ENCODE peak calls at places on chromosomes 5 and 9, in ten cellular contexts. One of them, this sample, is unnamed.

GRCh38 chr9:79104951-79105350 is 466.8 kb upstream of the TLE4 start:
- DNase-seq in colonic mucosa: no peak
- DNase-seq in SK-N-SH: no peak
- DNase-seq in cardiac muscle cell: no peak
- DNase-seq in aorta: no peak
- DNase-seq in SJCRH30: no peak
- DNase-seq in CD8-positive, alpha-beta memory T cell: no peak
- DNase-seq in tibial nerve: no peak
- DNase-seq in right lobe of liver: no peak
- DNase-seq in CD4-positive, alpha-beta T cell: no peak
- DNase-seq in this sample: no peak

GRCh38 chr5:31131381-31131811 is 62.1 kb upstream of the CDH6 start:
- DNase-seq in colonic mucosa: no peak
- DNase-seq in SK-N-SH: no peak
- DNase-seq in cardiac muscle cell: no peak
- DNase-seq in aorta: no peak
- DNase-seq in SJCRH30: no peak
- DNase-seq in CD8-positive, alpha-beta memory T cell: no peak
- DNase-seq in tibial nerve: no peak
- DNase-seq in right lobe of liver: no peak
- DNase-seq in CD4-positive, alpha-beta T cell: no peak
- DNase-seq in this sample: no peak

GRCh38 chr5:180120221-180121101 is 48.9 kb upstream of the RNF130 start:
- DNase-seq in colonic mucosa: no peak
- DNase-seq in SK-N-SH: no peak
- DNase-seq in cardiac muscle cell: no peak
- DNase-seq in aorta: peak; percentile 37
- DNase-seq in SJCRH30: no peak
- DNase-seq in CD8-positive, alpha-beta memory T cell: no peak
- DNase-seq in tibial nerve: no peak
- DNase-seq in right lobe of liver: no peak
- DNase-seq in CD4-positive, alpha-beta T cell: no peak
- DNase-seq in this sample: peak; percentile 35

GRCh38 chr5:3359642-3360041 is 236.0 kb upstream of the IRX1 start:
- DNase-seq in colonic mucosa: peak; percentile 8
- DNase-seq in SK-N-SH: no peak
- DNase-seq in cardiac muscle cell: peak; percentile 61
- DNase-seq in aorta: no peak
- DNase-seq in SJCRH30: no peak
- DNase-seq in CD8-positive, alpha-beta memory T cell: no peak
- DNase-seq in tibial nerve: no peak
- DNase-seq in right lobe of liver: no peak
- DNase-seq in CD4-positive, alpha-beta T cell: no peak
- DNase-seq in this sample: no peak

GRCh38 chr5:89117131-89117644 is 234.2 kb upstream of the MEF2C start:
- DNase-seq in colonic mucosa: peak; percentile 54
- DNase-seq in SK-N-SH: no peak
- DNase-seq in cardiac muscle cell: no peak
- DNase-seq in aorta: no peak
- DNase-seq in SJCRH30: peak; percentile 37
- DNase-seq in CD8-positive, alpha-beta memory T cell: no peak
- DNase-seq in tibial nerve: no peak
- DNase-seq in right lobe of liver: peak; percentile 14
- DNase-seq in CD4-positive, alpha-beta T cell: no peak
- DNase-seq in this sample: no peak

GRCh38 chr9:25709941-25710340 is 31.7 kb upstream of the TUSC1 start:
- DNase-seq in colonic mucosa: no peak
- DNase-seq in SK-N-SH: no peak
- DNase-seq in cardiac muscle cell: no peak
- DNase-seq in aorta: no peak
- DNase-seq in SJCRH30: no peak
- DNase-seq in CD8-positive, alpha-beta memory T cell: no peak
- DNase-seq in tibial nerve: no peak
- DNase-seq in right lobe of liver: no peak
- DNase-seq in CD4-positive, alpha-beta T cell: no peak
- DNase-seq in this sample: no peak

GRCh38 chr5:117463836-117464235 is 889.2 kb upstream of the SEMA6A start:
- DNase-seq in colonic mucosa: no peak
- DNase-seq in SK-N-SH: no peak
- DNase-seq in cardiac muscle cell: no peak
- DNase-seq in aorta: no peak
- DNase-seq in SJCRH30: peak; percentile 87
- DNase-seq in CD8-positive, alpha-beta memory T cell: no peak
- DNase-seq in tibial nerve: no peak
- DNase-seq in right lobe of liver: no peak
- DNase-seq in CD4-positive, alpha-beta T cell: no peak
- DNase-seq in this sample: no peak

GRCh38 chr5:58016329-58016728 is 443.6 kb downstream of the PLK2 start:
- DNase-seq in colonic mucosa: no peak
- DNase-seq in SK-N-SH: no peak
- DNase-seq in cardiac muscle cell: no peak
- DNase-seq in aorta: no peak
- DNase-seq in SJCRH30: peak; percentile 43
- DNase-seq in CD8-positive, alpha-beta memory T cell: no peak
- DNase-seq in tibial nerve: peak; percentile 46
- DNase-seq in right lobe of liver: no peak
- DNase-seq in CD4-positive, alpha-beta T cell: no peak
- DNase-seq in this sample: no peak

GRCh38 chr5:23820764-23821471 is 313.5 kb downstream of the PRDM9 start:
- DNase-seq in colonic mucosa: no peak
- DNase-seq in SK-N-SH: peak; percentile 1
- DNase-seq in cardiac muscle cell: peak; percentile 61
- DNase-seq in aorta: no peak
- DNase-seq in SJCRH30: peak; percentile 52
- DNase-seq in CD8-positive, alpha-beta memory T cell: no peak
- DNase-seq in tibial nerve: no peak
- DNase-seq in right lobe of liver: no peak
- DNase-seq in CD4-positive, alpha-beta T cell: no peak
- DNase-seq in this sample: no peak

GRCh38 chr9:32550046-32550608 is 2.0 kb upstream of the SMIM27 start:
- DNase-seq in colonic mucosa: no peak
- DNase-seq in SK-N-SH: peak; percentile 44
- DNase-seq in cardiac muscle cell: peak; percentile 18
- DNase-seq in aorta: no peak
- DNase-seq in SJCRH30: peak; percentile 27
- DNase-seq in CD8-positive, alpha-beta memory T cell: no peak
- DNase-seq in tibial nerve: no peak
- DNase-seq in right lobe of liver: no peak
- DNase-seq in CD4-positive, alpha-beta T cell: no peak
- DNase-seq in this sample: no peak

GRCh38 chr5:42908509-42909488 is 97.1 kb upstream of the SELENOP start:
- DNase-seq in colonic mucosa: peak; percentile 90
- DNase-seq in SK-N-SH: peak; percentile 76
- DNase-seq in cardiac muscle cell: peak; percentile 94
- DNase-seq in aorta: peak; percentile 95
- DNase-seq in SJCRH30: peak; percentile 97
- DNase-seq in CD8-positive, alpha-beta memory T cell: peak; percentile 91
- DNase-seq in tibial nerve: peak; percentile 84
- DNase-seq in right lobe of liver: peak; percentile 93
- DNase-seq in CD4-positive, alpha-beta T cell: peak; percentile 91
- DNase-seq in this sample: peak; percentile 92

GRCh38 chr9:126788631-126789349 is 16.1 kb upstream of the ZBTB43 start:
- DNase-seq in colonic mucosa: no peak
- DNase-seq in SK-N-SH: no peak
- DNase-seq in cardiac muscle cell: no peak
- DNase-seq in aorta: no peak
- DNase-seq in SJCRH30: no peak
- DNase-seq in CD8-positive, alpha-beta memory T cell: no peak
- DNase-seq in tibial nerve: no peak
- DNase-seq in right lobe of liver: no peak
- DNase-seq in CD4-positive, alpha-beta T cell: no peak
- DNase-seq in this sample: peak; percentile 14

GRCh38 chr9:127108182-127108876 is 14.1 kb downstream of the ANGPTL2 start:
- DNase-seq in colonic mucosa: no peak
- DNase-seq in SK-N-SH: no peak
- DNase-seq in cardiac muscle cell: no peak
- DNase-seq in aorta: no peak
- DNase-seq in SJCRH30: no peak
- DNase-seq in CD8-positive, alpha-beta memory T cell: no peak
- DNase-seq in tibial nerve: no peak
- DNase-seq in right lobe of liver: no peak
- DNase-seq in CD4-positive, alpha-beta T cell: no peak
- DNase-seq in this sample: no peak

GRCh38 chr9:106956971-106957370 is 94.0 kb downstream of the ZNF462 start:
- DNase-seq in colonic mucosa: no peak
- DNase-seq in SK-N-SH: no peak
- DNase-seq in cardiac muscle cell: peak; percentile 48
- DNase-seq in aorta: no peak
- DNase-seq in SJCRH30: no peak
- DNase-seq in CD8-positive, alpha-beta memory T cell: no peak
- DNase-seq in tibial nerve: no peak
- DNase-seq in right lobe of liver: no peak
- DNase-seq in CD4-positive, alpha-beta T cell: no peak
- DNase-seq in this sample: no peak

GRCh38 chr5:35919191-35919590 is 19.2 kb downstream of the CAPSL start:
- DNase-seq in colonic mucosa: no peak
- DNase-seq in SK-N-SH: no peak
- DNase-seq in cardiac muscle cell: no peak
- DNase-seq in aorta: no peak
- DNase-seq in SJCRH30: no peak
- DNase-seq in CD8-positive, alpha-beta memory T cell: no peak
- DNase-seq in tibial nerve: peak; percentile 15
- DNase-seq in right lobe of liver: no peak
- DNase-seq in CD4-positive, alpha-beta T cell: no peak
- DNase-seq in this sample: no peak

DNA sequence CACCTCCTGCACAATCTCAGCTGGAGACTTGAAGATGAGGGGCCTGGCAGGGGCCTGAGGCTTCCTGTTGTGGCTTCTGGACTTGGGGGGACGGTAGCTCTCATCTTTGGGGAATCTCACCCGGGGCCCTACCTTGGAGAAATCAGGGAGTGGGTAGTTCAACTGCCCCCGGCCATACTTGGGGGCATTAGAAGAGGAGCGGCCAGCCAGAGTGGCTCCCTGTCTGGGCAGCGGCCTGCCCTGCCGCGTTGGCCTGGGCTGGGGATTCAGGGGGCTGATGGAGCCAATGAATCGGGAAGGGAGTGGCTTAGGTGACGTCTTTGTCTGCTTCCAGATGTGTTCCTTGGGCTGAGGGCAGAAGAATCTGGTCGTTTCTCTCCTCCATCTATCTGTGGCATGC is 11.2 kb downstream of the AKNA start:
- DNase-seq in colonic mucosa: no peak
- DNase-seq in SK-N-SH: no peak
- DNase-seq in cardiac muscle cell: no peak
- DNase-seq in aorta: no peak
- DNase-seq in SJCRH30: no peak
- DNase-seq in CD8-positive, alpha-beta memory T cell: no peak
- DNase-seq in tibial nerve: no peak
- DNase-seq in right lobe of liver: no peak
- DNase-seq in CD4-positive, alpha-beta T cell: no peak
- DNase-seq in this sample: no peak
- H3K27ac ChIP-seq in colonic mucosa: no peak overlapping the region
- H3K27ac ChIP-seq in SK-N-SH: no peak overlapping the region
- H3K27ac ChIP-seq in cardiac muscle cell: no peak overlapping the region
- H3K27ac ChIP-seq in aorta: no peak overlapping the region
- H3K27ac ChIP-seq in SJCRH30: no peak overlapping the region
- H3K27ac ChIP-seq in CD8-positive, alpha-beta memory T cell: peak overlapping the region; percentile 21
- H3K27ac ChIP-seq in tibial nerve: no peak overlapping the region
- H3K27ac ChIP-seq in right lobe of liver: no peak overlapping the region
- H3K27ac ChIP-seq in CD4-positive, alpha-beta T cell: peak overlapping the region; percentile 64
- H3K27ac ChIP-seq in this sample: no peak overlapping the region

GRCh38 chr5:134432677-134433359 is 21.1 kb upstream of the CDKN2AIPNL start:
- DNase-seq in colonic mucosa: no peak
- DNase-seq in SK-N-SH: no peak
- DNase-seq in cardiac muscle cell: no peak
- DNase-seq in aorta: no peak
- DNase-seq in SJCRH30: no peak
- DNase-seq in CD8-positive, alpha-beta memory T cell: no peak
- DNase-seq in tibial nerve: no peak
- DNase-seq in right lobe of liver: no peak
- DNase-seq in CD4-positive, alpha-beta T cell: no peak
- DNase-seq in this sample: no peak
- H3K27ac ChIP-seq in colonic mucosa: no peak overlapping the region
- H3K27ac ChIP-seq in SK-N-SH: no peak overlapping the region
- H3K27ac ChIP-seq in cardiac muscle cell: no peak overlapping the region
- H3K27ac ChIP-seq in aorta: no peak overlapping the region
- H3K27ac ChIP-seq in SJCRH30: no peak overlapping the region
- H3K27ac ChIP-seq in CD8-positive, alpha-beta memory T cell: no peak overlapping the region
- H3K27ac ChIP-seq in tibial nerve: no peak overlapping the region
- H3K27ac ChIP-seq in right lobe of liver: no peak overlapping the region
- H3K27ac ChIP-seq in CD4-positive, alpha-beta T cell: no peak overlapping the region
- H3K27ac ChIP-seq in this sample: no peak overlapping the region

DNA sequence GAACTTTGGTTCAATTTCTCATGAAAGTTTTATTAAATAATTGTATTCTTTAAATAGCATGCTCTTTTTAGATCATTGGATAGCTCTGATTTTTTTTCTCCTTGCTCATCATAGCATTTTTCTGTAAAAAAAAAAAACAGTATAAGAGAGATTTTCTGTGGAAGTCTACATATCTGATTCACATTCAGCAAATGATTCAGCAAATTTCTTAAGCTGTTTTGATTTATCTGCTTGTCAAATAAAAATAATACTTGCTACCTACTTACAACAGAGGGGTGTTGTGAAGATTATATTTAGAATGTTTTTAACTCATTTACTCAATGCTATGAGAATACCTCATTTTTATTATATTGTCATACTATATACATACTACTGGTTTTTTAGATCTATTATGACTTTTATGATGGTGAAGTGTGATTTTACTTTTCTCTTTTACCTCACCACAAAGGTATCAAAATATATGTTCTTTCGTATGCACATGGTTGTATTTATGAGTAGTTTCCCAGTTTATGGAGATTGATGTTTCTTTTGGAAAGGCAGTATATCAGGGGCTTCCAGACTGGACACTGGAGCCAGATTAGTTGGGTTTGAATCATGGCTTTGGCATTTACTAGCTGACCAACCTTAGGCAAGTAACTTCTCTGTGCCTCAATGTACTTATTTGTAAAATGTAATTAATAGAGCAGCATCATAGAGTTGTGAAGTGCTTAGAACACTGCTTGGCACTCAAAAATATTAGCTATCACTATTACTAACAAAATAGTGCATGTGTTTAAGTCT is 25.5 kb downstream of the TNPO1 start:
- DNase-seq in colonic mucosa: no peak
- DNase-seq in SK-N-SH: no peak
- DNase-seq in cardiac muscle cell: no peak
- DNase-seq in aorta: no peak
- DNase-seq in SJCRH30: no peak
- DNase-seq in CD8-positive, alpha-beta memory T cell: no peak
- DNase-seq in tibial nerve: no peak
- DNase-seq in right lobe of liver: no peak
- DNase-seq in CD4-positive, alpha-beta T cell: no peak
- DNase-seq in this sample: no peak
- H3K27ac ChIP-seq in colonic mucosa: no peak overlapping the region
- H3K27ac ChIP-seq in SK-N-SH: peak overlapping the region; percentile 78
- H3K27ac ChIP-seq in cardiac muscle cell: no peak overlapping the region
- H3K27ac ChIP-seq in aorta: no peak overlapping the region
- H3K27ac ChIP-seq in SJCRH30: no peak overlapping the region
- H3K27ac ChIP-seq in CD8-positive, alpha-beta memory T cell: no peak overlapping the region
- H3K27ac ChIP-seq in tibial nerve: no peak overlapping the region
- H3K27ac ChIP-seq in right lobe of liver: no peak overlapping the region
- H3K27ac ChIP-seq in CD4-positive, alpha-beta T cell: no peak overlapping the region
- H3K27ac ChIP-seq in this sample: no peak overlapping the region

DNA sequence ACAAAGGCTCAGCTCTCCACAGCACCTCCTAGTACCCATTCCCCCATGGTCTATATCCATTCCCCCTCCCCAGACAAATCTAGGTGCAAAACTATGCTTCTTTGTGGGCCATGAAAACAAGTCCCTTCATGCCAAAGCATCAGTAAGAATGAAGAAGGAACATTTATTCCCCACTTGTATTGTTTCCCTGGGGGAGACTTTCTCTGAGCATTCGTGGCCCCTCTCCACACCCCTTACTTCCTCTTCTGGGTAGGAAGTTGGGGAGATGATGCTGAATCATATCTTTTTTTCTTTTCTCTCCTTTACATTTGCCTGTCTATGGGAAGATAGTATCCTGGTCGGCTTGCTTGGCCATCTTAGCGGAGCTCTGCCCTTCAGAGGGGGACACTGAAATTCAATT is 246.8 kb downstream of the NSG2 start:
- DNase-seq in colonic mucosa: no peak
- DNase-seq in SK-N-SH: no peak
- DNase-seq in cardiac muscle cell: no peak
- DNase-seq in aorta: no peak
- DNase-seq in SJCRH30: peak; percentile 14
- DNase-seq in CD8-positive, alpha-beta memory T cell: no peak
- DNase-seq in tibial nerve: no peak
- DNase-seq in right lobe of liver: no peak
- DNase-seq in CD4-positive, alpha-beta T cell: no peak
- DNase-seq in this sample: no peak
- H3K27ac ChIP-seq in colonic mucosa: no peak overlapping the region
- H3K27ac ChIP-seq in SK-N-SH: no peak overlapping the region
- H3K27ac ChIP-seq in cardiac muscle cell: no peak overlapping the region
- H3K27ac ChIP-seq in aorta: no peak overlapping the region
- H3K27ac ChIP-seq in SJCRH30: no peak overlapping the region
- H3K27ac ChIP-seq in CD8-positive, alpha-beta memory T cell: no peak overlapping the region
- H3K27ac ChIP-seq in tibial nerve: no peak overlapping the region
- H3K27ac ChIP-seq in right lobe of liver: no peak overlapping the region
- H3K27ac ChIP-seq in CD4-positive, alpha-beta T cell: no peak overlapping the region
- H3K27ac ChIP-seq in this sample: no peak overlapping the region

This sample was measured in lower lobe of right lung.